ENCODE peak calls at places on chromosome 21, in six cellular contexts. C is mammary epithelial cell; B is upper lobe of right lung; L is mesothelial cell of epicardium; U is CD4-positive, alpha-beta T cell; T is brain microvascular endothelial cell. K is an unnamed sample.

GRCh38 chr21:17612023-17612564 is 607 bp downstream of the BTG3 start:
- DNase-seq in C (peak; percentile 83), B (peak; percentile 82), L (peak; percentile 22), U (peak; percentile 15), T (peak; percentile 18), K (no peak)

GRCh38 chr21:43352568-43353281 is 74.2 kb downstream of the SIK1 start:
- DNase-seq in C (no peak), B (no peak), L (no peak), U (no peak), T (no peak), K (no peak)

GRCh38 chr21:34126269-34126668 is 52.9 kb downstream of the MRPS6 start:
- DNase-seq in C (peak; percentile 81), B (no peak), L (no peak), U (no peak), T (no peak), K (no peak)

GRCh38 chr21:34691396-34692032 is 22.7 kb downstream of the CLIC6 start:
- DNase-seq in C (peak; percentile 14), B (no peak), L (no peak), U (no peak), T (no peak), K (no peak)

GRCh38 chr21:29499734-29500343 is 201.1 kb downstream of the BACH1 start:
- DNase-seq in C (peak; percentile 51), B (no peak), L (no peak), U (no peak), T (peak; percentile 45), K (no peak)

GRCh38 chr21:27040738-27041137 is 73.8 kb upstream of the ADAMTS5 start:
- DNase-seq in C (peak; percentile 42), B (no peak), L (no peak), U (no peak), T (no peak), K (no peak)

GRCh38 chr21:27033467-27033866 is 66.6 kb upstream of the ADAMTS5 start:
- DNase-seq in C (no peak), B (no peak), L (no peak), U (no peak), T (no peak), K (no peak)

GRCh38 chr21:22871692-22872091 is 1873.5 kb downstream of the NCAM2 start:
- DNase-seq in C (no peak), B (no peak), L (no peak), U (no peak), T (no peak), K (no peak)

GRCh38 chr21:35932232-35932911 is 128.0 kb downstream of the SETD4 start:
- DNase-seq in C (peak; percentile 92), B (no peak), L (no peak), U (no peak), T (peak; percentile 84), K (peak; percentile 5)

GRCh38 chr21:36437745-36438128 is 42.2 kb downstream of the CLDN14 start:
- DNase-seq in C (peak; percentile 61), B (no peak), L (no peak), U (no peak), T (peak; percentile 97), K (peak; percentile 49)

GRCh38 chr21:43323244-43324005 is 103.5 kb downstream of the SIK1 start:
- DNase-seq in C (no peak), B (peak; percentile 93), L (no peak), U (no peak), T (no peak), K (no peak)

GRCh38 chr21:36707763-36708511 is 9.0 kb downstream of the SIM2 start:
- DNase-seq in C (no peak), B (peak; percentile 54), L (no peak), U (no peak), T (no peak), K (no peak)

GRCh38 chr21:44065428-44065827 is 41.8 kb upstream of the PWP2 start:
- DNase-seq in C (no peak), B (no peak), L (no peak), U (peak; percentile 62), T (peak; percentile 13), K (no peak)

GRCh38 chr21:33854604-33855003 is 61.0 kb downstream of the ATP5PO start:
- DNase-seq in C (peak; percentile 60), B (no peak), L (no peak), U (no peak), T (no peak), K (no peak)

GRCh38 chr21:39637197-39637970 is 24.6 kb downstream of the B3GALT5 start:
- DNase-seq in C (no peak), B (no peak), L (no peak), U (no peak), T (no peak), K (no peak)

GRCh38 chr21:38244885-38245869 is 11.6 kb upstream of the KCNJ15 start:
- DNase-seq in C (peak; percentile 99), B (no peak), L (no peak), U (peak; percentile 55), T (peak; percentile 99), K (peak; percentile 69)

GRCh38 chr21:33948951-33949444 is 33.4 kb upstream of the ATP5PO start:
- DNase-seq in C (no peak), B (no peak), L (no peak), U (no peak), T (no peak), K (no peak)

GRCh38 chr21:38303300-38303699 is 46.5 kb downstream of the KCNJ15 start:
- DNase-seq in C (peak; percentile 90), B (no peak), L (no peak), U (no peak), T (peak; percentile 82), K (no peak)

GRCh38 chr21:36994501-36995189 is 11.9 kb upstream of the RIPPLY3 start:
- DNase-seq in C (no peak), B (no peak), L (no peak), U (no peak), T (no peak), K (no peak)

GRCh38 chr21:35150562-35151226 is 101.6 kb upstream of the RUNX1 start:
- DNase-seq in C (peak; percentile 80), B (no peak), L (no peak), U (no peak), T (no peak), K (no peak)

GRCh38 chr21:38721983-38722382 is 83.7 kb upstream of the ETS2 start:
- DNase-seq in C (no peak), B (no peak), L (no peak), U (no peak), T (peak; percentile 8), K (no peak)

GRCh38 chr21:38992737-38993136 is 187.0 kb downstream of the ETS2 start:
- DNase-seq in C (no peak), B (no peak), L (no peak), U (no peak), T (no peak), K (no peak)

GRCh38 chr21:34148826-34149558 is 75.6 kb downstream of the MRPS6 start:
- DNase-seq in C (peak; percentile 20), B (no peak), L (no peak), U (no peak), T (no peak), K (no peak)

GRCh38 chr21:32782698-32783097 is 11.1 kb upstream of the PAXBP1 start:
- DNase-seq in C (no peak), B (no peak), L (no peak), U (no peak), T (no peak), K (no peak)

GRCh38 chr21:35868005-35868868 is 192.1 kb downstream of the SETD4 start:
- DNase-seq in C (no peak), B (no peak), L (no peak), U (no peak), T (no peak), K (no peak)

GRCh38 chr21:21436012-21436545 is 437.9 kb downstream of the NCAM2 start:
- DNase-seq in C (no peak), B (no peak), L (no peak), U (no peak), T (no peak), K (no peak)

GRCh38 chr21:44370027-44370735 is 16.8 kb downstream of the TRPM2 start:
- DNase-seq in C (peak; percentile 78), B (peak; percentile 74), L (no peak), U (no peak), T (peak; percentile 2), K (no peak)

GRCh38 chr21:35953570-35953969 is 106.8 kb downstream of the SETD4 start:
- DNase-seq in C (no peak), B (no peak), L (no peak), U (no peak), T (peak; percentile 42), K (no peak)

GRCh38 chr21:34268493-34268892 is 95.3 kb upstream of the KCNE2 start:
- DNase-seq in C (no peak), B (no peak), L (no peak), U (no peak), T (no peak), K (no peak)

GRCh38 chr21:37292946-37293345 is 25.8 kb upstream of the VPS26C start:
- DNase-seq in C (no peak), B (no peak), L (no peak), U (no peak), T (peak; percentile 7), K (no peak)

GRCh38 chr21:34890724-34891609 is 158.1 kb downstream of the RUNX1 start:
- DNase-seq in C (peak; percentile 63), B (no peak), L (no peak), U (no peak), T (peak; percentile 57), K (no peak)

GRCh38 chr21:14114251-14114650 is 96.5 kb downstream of the LIPI start:
- DNase-seq in C (peak; percentile 34), B (no peak), L (no peak), U (no peak), T (no peak), K (no peak)

DNA sequence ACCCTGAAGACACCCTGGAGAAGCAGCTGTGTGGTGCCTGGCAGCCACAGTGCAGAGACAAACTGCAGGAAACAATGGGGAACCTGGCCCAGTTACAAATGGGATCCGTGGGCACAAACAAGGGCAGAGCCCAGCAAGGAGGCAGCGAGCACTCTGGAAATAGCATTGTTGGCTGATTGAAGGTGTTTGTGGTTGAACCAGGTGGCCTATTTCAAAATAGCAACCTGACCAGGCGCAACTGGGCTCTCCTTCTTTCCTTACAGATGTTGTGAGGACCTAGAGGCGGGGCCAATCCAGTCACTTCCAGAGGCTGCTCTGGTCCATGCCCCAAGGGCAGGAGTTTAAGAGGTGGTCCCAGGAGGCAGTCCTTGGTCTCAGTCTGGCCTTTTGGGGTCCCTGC is 21.7 kb upstream of the ZBTB21 start:
- DNase-seq in C (peak; percentile 44), B (no peak), L (no peak), U (no peak), T (no peak), K (no peak)
- TF ChIP-seq CTCF in C (no peak), B (no peak), L (no peak), U (no peak), T (no peak), K (no peak)

GRCh38 chr21:28334407-28334806 is 658.3 kb downstream of the LTN1 start:
- DNase-seq in C (peak; percentile 57), B (no peak), L (no peak), U (no peak), T (no peak), K (no peak)
- TF ChIP-seq CTCF in C (no peak), B (no peak), L (no peak), U (no peak), T (no peak), K (no peak)

GRCh38 chr21:46182548-46183336 is 1.5 kb downstream of the SPATC1L start:
- DNase-seq in C (no peak), B (no peak), L (no peak), U (no peak), T (no peak), K (no peak)
- TF ChIP-seq CTCF in C (no peak), B (no peak), L (no peak), U (no peak), T (no peak), K (no peak)

GRCh38 chr21:45406801-45407628 is 2.0 kb downstream of the COL18A1 start:
- DNase-seq in C (no peak), B (no peak), L (no peak), U (no peak), T (no peak), K (no peak)
- TF ChIP-seq CTCF in C (peak; percentile 3), B (no peak), L (no peak), U (no peak), T (peak; percentile 41), K (no peak)

K was measured in AG09319.